ENCODE peak calls at places on chromosomes 12 and 14, in seven cellular contexts. Q is foreskin fibroblast, W is heart right ventricle, D is epithelial cell of esophagus, J is chondrocyte, K is hepatocyte, A is Peyer's patch. G is an unnamed sample.

GRCh38 chr14:101843665-101844064 is 82.2 kb downstream of the PPP2R5C start:
- DNase-seq in Q (peak; percentile 14), W (no peak), D (no peak), J (no peak), K (no peak), A (peak; percentile 80), G (no peak)

GRCh38 chr12:113333111-113333750 is 1.7 kb downstream of the SLC8B1 start:
- DNase-seq in Q (no peak), W (no peak), D (no peak), J (no peak), K (no peak), A (no peak), G (no peak)

GRCh38 chr14:93015505-93015904 is 92.6 kb downstream of the CHGA start:
- DNase-seq in Q (no peak), W (no peak), D (no peak), J (no peak), K (no peak), A (no peak), G (no peak)

GRCh38 chr14:64726585-64726890 is 22.3 kb downstream of the PLEKHG3 start:
- DNase-seq in Q (no peak), W (no peak), D (peak; percentile 96), J (peak; percentile 67), K (peak; percentile 92), A (no peak), G (no peak)

GRCh38 chr14:64673329-64673728 is 30.9 kb upstream of the PLEKHG3 start:
- DNase-seq in Q (no peak), W (no peak), D (no peak), J (no peak), K (no peak), A (no peak), G (no peak)

GRCh38 chr14:57420986-57421385 is 30.6 kb downstream of the NAA30 start:
- DNase-seq in Q (peak; percentile 17), W (no peak), D (peak; percentile 9), J (no peak), K (no peak), A (no peak), G (no peak)

GRCh38 chr14:102774391-102775153 is 2.7 kb upstream of the TRAF3 start:
- DNase-seq in Q (peak; percentile 85), W (no peak), D (peak; percentile 81), J (peak; percentile 65), K (peak; percentile 84), A (peak; percentile 64), G (no peak)

GRCh38 chr14:75539562-75540478 is 17.6 kb downstream of the BATF start:
- DNase-seq in Q (no peak), W (no peak), D (no peak), J (no peak), K (no peak), A (peak; percentile 61), G (no peak)

GRCh38 chr12:47902131-47902639 is 2.6 kb downstream of the VDR start:
- DNase-seq in Q (no peak), W (no peak), D (no peak), J (no peak), K (no peak), A (no peak), G (no peak)

GRCh38 chr12:117331691-117332090 is 29.7 kb downstream of the NOS1 start:
- DNase-seq in Q (no peak), W (no peak), D (no peak), J (no peak), K (no peak), A (no peak), G (no peak)

GRCh38 chr12:13234045-13234641 is 37.6 kb downstream of the EMP1 start:
- DNase-seq in Q (peak; percentile 85), W (no peak), D (peak; percentile 74), J (no peak), K (peak; percentile 70), A (peak; percentile 44), G (peak; percentile 61)

GRCh38 chr14:99596772-99597171 is 7.2 kb downstream of the CCDC85C start:
- DNase-seq in Q (no peak), W (no peak), D (no peak), J (no peak), K (peak; percentile 54), A (no peak), G (no peak)

GRCh38 chr14:93430889-93431670 is at the start of gene UNC79:
- DNase-seq in Q (peak; percentile 2), W (no peak), D (peak; percentile 24), J (no peak), K (peak; percentile 76), A (no peak), G (no peak)

GRCh38 chr12:29039013-29039412 is 110.1 kb upstream of the FAR2 start:
- DNase-seq in Q (peak; percentile 96), W (no peak), D (peak; percentile 20), J (no peak), K (peak; percentile 62), A (no peak), G (no peak)

GRCh38 chr12:67428431-67428830 is 159.3 kb downstream of the CAND1 start:
- DNase-seq in Q (peak; percentile 38), W (no peak), D (peak; percentile 60), J (no peak), K (peak; percentile 37), A (no peak), G (no peak)

GRCh38 chr12:6316921-6317692 is 6.6 kb downstream of the PLEKHG6 start:
- DNase-seq in Q (no peak), W (no peak), D (no peak), J (no peak), K (no peak), A (no peak), G (no peak)

GRCh38 chr14:67428501-67429031 is 16.6 kb upstream of the PLEK2 start:
- DNase-seq in Q (peak; percentile 76), W (no peak), D (peak; percentile 82), J (no peak), K (peak; percentile 74), A (no peak), G (no peak)

GRCh38 chr12:57521475-57522018 is 1.1 kb upstream of the MBD6 start:
- DNase-seq in Q (peak; percentile 78), W (peak; percentile 46), D (peak; percentile 60), J (no peak), K (peak; percentile 85), A (peak; percentile 44), G (no peak)

GRCh38 chr12:30064906-30065305 is 281.2 kb upstream of the TMTC1 start:
- DNase-seq in Q (no peak), W (no peak), D (no peak), J (no peak), K (no peak), A (no peak), G (no peak)

GRCh38 chr12:27866382-27867101 is 86.5 kb upstream of the MANSC4 start:
- DNase-seq in Q (peak; percentile 57), W (no peak), D (peak; percentile 66), J (no peak), K (peak; percentile 7), A (no peak), G (no peak)

GRCh38 chr14:67856806-67857205 is 37.2 kb downstream of the RAD51B start:
- DNase-seq in Q (no peak), W (no peak), D (no peak), J (no peak), K (no peak), A (no peak), G (no peak)

GRCh38 chr12:11130999-11131398 is 3.4 kb downstream of the TAS2R30 start:
- DNase-seq in Q (no peak), W (no peak), D (no peak), J (no peak), K (no peak), A (no peak), G (no peak)

GRCh38 chr14:69543341-69544249 is 31.1 kb downstream of the CCDC177 start:
- DNase-seq in Q (peak; percentile 91), W (no peak), D (peak; percentile 98), J (no peak), K (peak; percentile 66), A (peak; percentile 18), G (peak; percentile 71)
- TF ChIP-seq CTCF in Q (no peak), W (no peak), D (no peak), J (no peak), K (no peak), A (no peak), G (no peak)

DNA sequence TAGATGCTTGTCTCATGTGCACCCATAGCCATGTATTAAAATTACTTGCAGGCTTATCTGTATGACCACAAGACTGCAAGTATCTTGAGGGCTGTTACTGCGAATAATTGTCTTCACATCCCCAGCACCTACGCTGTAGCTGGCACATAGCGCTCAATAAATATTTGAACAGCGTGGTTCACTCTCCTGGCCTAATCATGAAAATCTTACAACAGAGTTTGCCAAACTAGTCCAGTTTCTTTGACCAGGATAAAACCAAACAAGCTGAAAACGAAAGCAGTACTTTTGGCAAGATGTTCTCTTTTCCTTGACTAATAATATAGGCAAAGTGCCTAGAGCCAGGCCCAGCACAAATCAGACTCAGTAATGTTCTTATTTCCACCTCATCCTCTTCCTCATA is 106.7 kb downstream of the RPS29 start:
- DNase-seq in Q (no peak), W (no peak), D (no peak), J (no peak), K (no peak), A (no peak), G (peak; percentile 35)
- TF ChIP-seq CTCF in Q (no peak), W (no peak), D (no peak), J (no peak), K (no peak), A (no peak), G (no peak)

GRCh38 chr12:109482894-109483293 is 5.5 kb downstream of the UBE3B start:
- DNase-seq in Q (no peak), W (no peak), D (no peak), J (no peak), K (no peak), A (no peak), G (no peak)
- TF ChIP-seq CTCF in Q (no peak), W (no peak), D (no peak), J (no peak), K (no peak), A (no peak), G (no peak)

GRCh38 chr12:62603061-62603810 is 136.6 kb downstream of the MON2 start:
- DNase-seq in Q (peak; percentile 97), W (peak; percentile 87), D (peak; percentile 91), J (peak; percentile 96), K (peak; percentile 95), A (peak; percentile 70), G (peak; percentile 82)
- TF ChIP-seq CTCF in Q (peak; percentile 43), W (peak; percentile 61), D (peak; percentile 49), J (peak; percentile 78), K (peak; percentile 56), A (peak; percentile 62), G (no peak)

DNA sequence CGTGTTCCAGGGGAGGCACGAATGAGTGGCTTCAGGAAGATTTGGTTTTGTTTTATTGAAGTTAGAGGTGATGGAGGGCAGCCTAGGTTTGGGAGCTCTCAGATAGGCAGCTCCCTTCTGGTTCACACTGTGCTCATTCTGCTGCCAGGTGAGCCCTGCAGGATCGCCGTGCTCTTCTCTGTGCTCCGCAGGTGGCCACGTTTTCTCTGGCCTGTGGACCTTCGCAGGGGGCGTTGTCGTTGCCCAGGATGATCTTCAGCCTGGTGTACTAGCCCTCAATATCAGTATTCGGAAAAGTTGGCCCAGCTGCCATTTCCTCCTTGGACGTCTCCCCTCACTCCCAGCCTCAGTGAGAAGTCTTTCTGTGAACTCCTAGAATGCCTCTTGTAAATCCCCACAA is 69.5 kb downstream of the PELI2 start:
- DNase-seq in Q (no peak), W (no peak), D (no peak), J (no peak), K (no peak), A (no peak), G (no peak)
- TF ChIP-seq CTCF in Q (no peak), W (no peak), D (no peak), J (no peak), K (no peak), A (no peak), G (no peak)

GRCh38 chr12:63445266-63445665 is 223.0 kb downstream of the DPY19L2 start:
- DNase-seq in Q (no peak), W (no peak), D (no peak), J (no peak), K (no peak), A (no peak), G (no peak)

GRCh38 chr12:63450821-63451220 is 217.5 kb downstream of the DPY19L2 start:
- DNase-seq in Q (no peak), W (no peak), D (no peak), J (no peak), K (no peak), A (no peak), G (no peak)
- TF ChIP-seq CTCF in Q (no peak), W (no peak), D (no peak), J (peak; percentile 17), K (no peak), A (no peak), G (no peak)

G was measured in lung.